ENCODE peak calls at places on chromosome 3, in seven cellular contexts. B is Ammon's horn; U is heart right ventricle; P is OCI-LY7; A is central memory CD4-positive, alpha-beta T cell; I is EL; Y is cardiac fibroblast. C is an unnamed sample.

GRCh38 chr3:132231633-132232032 is 85.6 kb upstream of the ACP3 start:
- DNase-seq in A (no peak), P (no peak), U (no peak), Y (peak), B (no peak), I (peak), C (no peak)

GRCh38 chr3:185711255-185711870 is 113.5 kb downstream of the IGF2BP2 start:
- DNase-seq in A (no peak), I (peak), B (no peak), U (no peak), Y (peak), P (no peak), C (no peak)

GRCh38 chr3:171904829-171905228 is 61.7 kb downstream of the TMEM212 start:
- DNase-seq in B (no peak), I (peak), P (no peak), A (no peak), Y (peak), U (no peak), C (no peak)

GRCh38 chr3:13487403-13487802 is 7.3 kb downstream of the HDAC11 start:
- DNase-seq in U (no peak), P (no peak), B (no peak), A (no peak), I (no peak), Y (no peak), C (no peak)

GRCh38 chr3:41224120-41224806 is 25.0 kb downstream of the CTNNB1 start:
- DNase-seq in B (no peak), A (no peak), I (peak), P (no peak), Y (peak), U (peak), C (no peak)

GRCh38 chr3:147388395-147389264 is 17.7 kb downstream of the ZIC4 start:
- DNase-seq in I (no peak), Y (no peak), A (no peak), B (no peak), P (no peak), U (no peak), C (no peak)

GRCh38 chr3:118842147-118842863 is 192.3 kb downstream of the IGSF11 start:
- DNase-seq in Y (no peak), I (peak), A (no peak), B (no peak), U (no peak), P (no peak), C (no peak)

GRCh38 chr3:134955874-134956273 is 160.8 kb downstream of the EPHB1 start:
- DNase-seq in P (no peak), I (no peak), B (no peak), U (no peak), A (no peak), Y (no peak), C (no peak)

GRCh38 chr3:45499529-45499928 is 95.0 kb upstream of the LIMD1 start:
- DNase-seq in P (peak), Y (peak), B (peak), U (no peak), I (peak), A (no peak), C (no peak)

GRCh38 chr3:38353151-38353550 is 6.6 kb downstream of the XYLB start:
- DNase-seq in I (peak), B (no peak), P (no peak), U (no peak), A (no peak), Y (peak), C (no peak)

GRCh38 chr3:68007621-68008226 is 353.3 kb upstream of the SUCLG2 start:
- DNase-seq in P (no peak), A (peak), Y (no peak), I (no peak), B (peak), U (no peak), C (peak)

GRCh38 chr3:192833177-192833890 is 84.3 kb downstream of the MB21D2 start:
- DNase-seq in B (no peak), P (no peak), U (no peak), Y (peak), A (no peak), I (peak), C (no peak)

GRCh38 chr3:43894176-43895049 is 203.7 kb downstream of the ABHD5 start:
- DNase-seq in A (no peak), I (peak), U (peak), Y (peak), B (peak), P (peak), C (no peak)

GRCh38 chr3:35944915-35945710 is 305.8 kb downstream of the ARPP21 start:
- DNase-seq in B (no peak), P (no peak), Y (no peak), U (no peak), A (no peak), I (peak), C (no peak)

GRCh38 chr3:149809694-149810093 is 3.3 kb upstream of the RNF13 start:
- DNase-seq in I (no peak), Y (no peak), B (no peak), P (no peak), A (no peak), U (no peak), C (no peak)

GRCh38 chr3:129613205-129613740 is 6.8 kb upstream of the PLXND1 start:
- DNase-seq in Y (no peak), B (no peak), P (no peak), A (no peak), U (no peak), I (no peak), C (no peak)

GRCh38 chr3:17459470-17459993 is 282.9 kb downstream of the TBC1D5 start:
- DNase-seq in U (no peak), I (no peak), B (no peak), A (no peak), P (no peak), Y (no peak), C (no peak)

GRCh38 chr3:133938770-133939495 is 43.3 kb upstream of the RAB6B start:
- DNase-seq in Y (peak), A (no peak), B (peak), I (no peak), P (no peak), U (no peak), C (no peak)

GRCh38 chr3:13077431-13078157 is 4.4 kb upstream of the IQSEC1 start:
- DNase-seq in B (peak), U (peak), P (peak), I (no peak), Y (no peak), A (no peak), C (no peak)

GRCh38 chr3:161577662-161578061 is 81.1 kb downstream of the OTOL1 start:
- DNase-seq in A (no peak), P (no peak), B (no peak), I (no peak), U (no peak), Y (no peak), C (no peak)

GRCh38 chr3:58562498-58562897 is 14.7 kb downstream of the FAM107A start:
- DNase-seq in P (no peak), Y (no peak), B (no peak), I (no peak), A (no peak), U (no peak), C (no peak)

GRCh38 chr3:147341727-147342126 is 64.6 kb downstream of the ZIC4 start:
- DNase-seq in Y (no peak), I (no peak), B (no peak), A (no peak), P (no peak), U (no peak), C (no peak)